ENCODE peak calls at places on chromosomes 2 and 18, in nine cellular contexts. Z is stromal cell of bone marrow, G is amygdala, V is Daoy, O is BJ, A is activated T-cell treated with anti-CD3 and anti-CD28 coated beads for 1 hour, X is activated T-helper 1 cell treated with Interleukin-2 at 50 U/mL for 16 hours, T is dermis blood vessel endothelial cell, J is frontal cortex. Y is an unnamed sample.

GRCh38 chr18:55488473-55488872 is 99.5 kb downstream of the TCF4 start:
- DNase-seq in O (no peak), X (no peak), T (peak), Z (no peak), A (no peak), V (no peak), J (no peak), G (no peak), Y (no peak)

GRCh38 chr18:12686100-12686499 is 16.4 kb downstream of the CEP76 start:
- DNase-seq in A (no peak), V (peak), T (peak), X (no peak), Z (no peak), G (no peak), J (no peak), O (no peak), Y (peak)

GRCh38 chr18:49226935-49227334 is 233.5 kb downstream of the DYM start:
- DNase-seq in Z (no peak), G (no peak), O (no peak), X (no peak), J (no peak), V (no peak), A (no peak), T (no peak), Y (no peak)

GRCh38 chr18:79335833-79336360 is 59.8 kb upstream of the NFATC1 start:
- DNase-seq in J (no peak), Z (no peak), T (no peak), O (no peak), X (no peak), V (no peak), A (no peak), G (no peak), Y (no peak)

GRCh38 chr2:142140434-142140845 is 9.6 kb upstream of the LRP1B start:
- DNase-seq in J (no peak), A (no peak), T (peak), Z (peak), V (no peak), O (no peak), X (no peak), G (no peak), Y (peak)

GRCh38 chr2:3204451-3204850 is 173.2 kb downstream of the EIPR1 start:
- DNase-seq in X (no peak), A (no peak), V (no peak), G (no peak), T (no peak), J (no peak), O (no peak), Z (no peak), Y (no peak)

GRCh38 chr2:127097471-127097765 is 9.5 kb downstream of the BIN1 start:
- DNase-seq in V (no peak), T (no peak), O (no peak), Z (no peak), X (no peak), J (no peak), G (no peak), A (no peak), Y (no peak)

GRCh38 chr2:65354773-65355172 is 77.6 kb downstream of the SPRED2 start:
- DNase-seq in Z (no peak), O (no peak), J (no peak), G (no peak), X (no peak), T (no peak), V (no peak), A (no peak), Y (no peak)

GRCh38 chr18:60413944-60414547 is 41.5 kb upstream of the MC4R start:
- DNase-seq in V (peak), T (peak), O (no peak), Z (no peak), A (no peak), J (no peak), G (no peak), X (no peak), Y (no peak)

GRCh38 chr2:16487686-16488085 is 177.9 kb downstream of the CYRIA start:
- DNase-seq in T (peak), Z (peak), J (peak), A (no peak), O (no peak), V (peak), G (no peak), X (no peak), Y (peak)

GRCh38 chr2:108982259-108982679 is 6.8 kb downstream of the EDAR start:
- DNase-seq in A (no peak), G (no peak), X (no peak), V (no peak), T (no peak), O (no peak), J (no peak), Z (no peak), Y (no peak)

GRCh38 chr2:32993140-32993539 is 46.4 kb downstream of the LTBP1 start:
- DNase-seq in T (peak), V (no peak), Z (no peak), X (no peak), G (no peak), O (no peak), A (no peak), J (no peak), Y (no peak)

GRCh38 chr2:220165401-220165800 is 538.0 kb downstream of the SLC4A3 start:
- DNase-seq in V (no peak), J (no peak), T (no peak), X (no peak), A (no peak), O (no peak), Z (no peak), G (no peak), Y (no peak)

GRCh38 chr2:33417093-33417492 is 59.4 kb upstream of the RASGRP3 start:
- DNase-seq in X (no peak), Z (no peak), O (no peak), J (peak), G (no peak), A (no peak), T (peak), V (peak), Y (no peak)

GRCh38 chr2:150474326-150475074 is 13.0 kb downstream of the RND3 start:
- DNase-seq in V (no peak), J (no peak), T (peak), O (no peak), Z (no peak), A (no peak), X (no peak), G (no peak), Y (no peak)

GRCh38 chr18:62037989-62038778 is 145.4 kb upstream of the RNF152 start:
- DNase-seq in J (no peak), V (no peak), X (no peak), T (no peak), G (no peak), O (no peak), A (no peak), Z (peak), Y (no peak)

GRCh38 chr2:225737556-225737955 is 338.0 kb downstream of the NYAP2 start:
- DNase-seq in A (no peak), Z (no peak), G (no peak), V (peak), T (no peak), O (no peak), X (no peak), J (no peak), Y (no peak)

GRCh38 chr2:20728114-20728758 is 61.3 kb downstream of the GDF7 start:
- DNase-seq in V (no peak), Z (no peak), X (no peak), G (no peak), J (no peak), T (peak), A (no peak), O (no peak), Y (no peak)

GRCh38 chr2:121202541-121203310 is 82.3 kb downstream of the TFCP2L1 start:
- DNase-seq in G (no peak), A (no peak), O (no peak), X (no peak), V (peak), J (no peak), Z (no peak), T (no peak), Y (no peak)

GRCh38 chr2:174335605-174336402 is 1.1 kb downstream of the SP9 start:
- DNase-seq in O (no peak), T (no peak), Z (no peak), A (no peak), G (no peak), V (peak), X (no peak), J (no peak), Y (no peak)

GRCh38 chr2:208807756-208808155 is 401.2 kb downstream of the PTH2R start:
- DNase-seq in O (no peak), X (no peak), V (no peak), J (no peak), Z (no peak), G (no peak), T (no peak), A (no peak), Y (no peak)

GRCh38 chr2:68589963-68590362 is 53.4 kb upstream of the PROKR1 start:
- DNase-seq in T (no peak), V (no peak), Z (no peak), A (no peak), X (no peak), J (no peak), O (no peak), G (no peak), Y (no peak)

GRCh38 chr2:196266855-196267254 is 95.5 kb upstream of the STK17B start:
- DNase-seq in Z (no peak), T (peak), J (no peak), A (no peak), V (peak), G (no peak), O (no peak), X (no peak), Y (no peak)

GRCh38 chr2:158723311-158723838 is 71.7 kb upstream of the DAPL1 start:
- DNase-seq in G (peak), X (no peak), Z (no peak), O (no peak), T (no peak), V (no peak), A (no peak), J (peak), Y (no peak)

GRCh38 chr18:68837665-68838390 is 39.9 kb downstream of the CCDC102B start:
- DNase-seq in X (no peak), Z (no peak), A (no peak), O (peak), T (no peak), G (no peak), V (no peak), J (no peak), Y (no peak)

GRCh38 chr2:18777250-18777812 is 188.0 kb upstream of the NT5C1B start:
- DNase-seq in V (no peak), X (no peak), A (no peak), Z (no peak), G (no peak), O (no peak), T (no peak), J (no peak), Y (no peak)

GRCh38 chr18:63470751-63471150 is 6.0 kb upstream of the SERPINB5 start:
- DNase-seq in J (no peak), Z (no peak), A (no peak), O (no peak), G (no peak), T (no peak), X (no peak), V (no peak), Y (peak)

GRCh38 chr2:216553841-216554240 is 55.2 kb downstream of the RPL37A start:
- DNase-seq in J (no peak), Z (no peak), A (no peak), O (no peak), G (no peak), V (no peak), X (no peak), T (no peak), Y (no peak)

GRCh38 chr2:46296216-46296839 is 879 bp upstream of the EPAS1 start:
- DNase-seq in Z (no peak), J (peak), A (no peak), T (no peak), V (no peak), X (no peak), G (no peak), O (no peak), Y (no peak)

GRCh38 chr2:21030983-21031968 is 12.6 kb downstream of the APOB start:
- DNase-seq in X (no peak), V (no peak), Z (no peak), T (no peak), G (no peak), A (no peak), J (no peak), O (no peak), Y (no peak)

GRCh38 chr2:233443511-233444183 is 89.4 kb downstream of the DGKD start:
- DNase-seq in Z (peak), G (peak), T (peak), V (peak), X (peak), O (no peak), A (peak), J (peak), Y (peak)

Y was measured in NCI-H460.